ENCODE peak calls at places on chromosomes 3 and 15, in four cellular contexts. T is HepG2, X is GM23338, J is K562. Y is an unnamed sample. For H4K20me1, the result is how much of the 10 kb centered on the place peaks cover.

GRCh38 chr3:184761120-184761841 is 49.4 kb upstream of the MAGEF1 start:
- DNase-seq in T (no peak), X (no peak), J (no peak), Y (no peak)

GRCh38 chr3:39497753-39498152 is 30.3 kb downstream of the MOBP start:
- DNase-seq in X (no peak), T (no peak), J (no peak), Y (no peak)

GRCh38 chr3:162517110-162517509 is 1020.5 kb downstream of the OTOL1 start:
- DNase-seq in J (no peak), X (no peak), T (no peak), Y (no peak)

GRCh38 chr15:39741258-39741657 is 41.4 kb downstream of the FSIP1 start:
- DNase-seq in J (no peak), X (no peak), T (no peak), Y (no peak)

GRCh38 chr15:79431636-79432344 is at the start of gene MINAR1:
- DNase-seq in X (peak), T (peak), J (no peak), Y (no peak)

GRCh38 chr15:100111103-100112060 is 230.4 kb downstream of the ADAMTS17 start:
- DNase-seq in J (peak), T (peak), X (no peak), Y (no peak)

GRCh38 chr3:159416854-159417253 is 571.8 kb upstream of the IL12A start:
- DNase-seq in J (no peak), T (no peak), X (no peak), Y (no peak)

GRCh38 chr15:98648654-98649537 is 557 bp downstream of the IGF1R start:
- DNase-seq in T (no peak), X (peak), J (peak), Y (no peak)

GRCh38 chr3:93906245-93906644 is 67.5 kb downstream of the PROS1 start:
- DNase-seq in J (no peak), X (no peak), T (no peak), Y (no peak)

GRCh38 chr3:53236112-53236841 is 19.5 kb downstream of the TKT start:
- DNase-seq in J (peak), X (no peak), T (peak), Y (no peak)

GRCh38 chr3:126399756-126400155 is 5.0 kb downstream of the CFAP100 start:
- DNase-seq in J (no peak), X (no peak), T (no peak), Y (no peak)

GRCh38 chr3:46970391-46971091 is 6.0 kb downstream of the CCDC12 start:
- DNase-seq in J (peak), T (peak), X (no peak), Y (no peak)

GRCh38 chr3:168865022-168865551 is 769.4 kb upstream of the GOLIM4 start:
- DNase-seq in J (peak), X (peak), T (no peak), Y (no peak)

GRCh38 chr3:100650651-100651611 is 41.5 kb downstream of the ADGRG7 start:
- DNase-seq in J (peak), T (no peak), X (no peak), Y (peak)

GRCh38 chr3:37511357-37511970 is 337.1 kb upstream of the LRRFIP2 start:
- DNase-seq in T (no peak), X (no peak), J (no peak), Y (no peak)

GRCh38 chr3:123396171-123397049 is 52.5 kb downstream of the ADCY5 start:
- DNase-seq in J (no peak), X (no peak), T (no peak), Y (no peak)
- TF ChIP-seq JUNB in J (no peak), X (no peak), T (no peak), Y (no peak)

GRCh38 chr3:83023050-83023449 is 1261.6 kb upstream of the GBE1 start:
- DNase-seq in J (no peak), X (no peak), T (no peak), Y (no peak)
- H4K20me1 ChIP-seq in J (under half), X (under half), T (under half), Y (under half)

GRCh38 chr3:178930116-178930515 is 141.5 kb downstream of the ZMAT3 start:
- DNase-seq in J (no peak), T (no peak), X (no peak), Y (no peak)
- TF ChIP-seq JUNB in J (no peak), T (no peak), X (no peak), Y (no peak)

DNA sequence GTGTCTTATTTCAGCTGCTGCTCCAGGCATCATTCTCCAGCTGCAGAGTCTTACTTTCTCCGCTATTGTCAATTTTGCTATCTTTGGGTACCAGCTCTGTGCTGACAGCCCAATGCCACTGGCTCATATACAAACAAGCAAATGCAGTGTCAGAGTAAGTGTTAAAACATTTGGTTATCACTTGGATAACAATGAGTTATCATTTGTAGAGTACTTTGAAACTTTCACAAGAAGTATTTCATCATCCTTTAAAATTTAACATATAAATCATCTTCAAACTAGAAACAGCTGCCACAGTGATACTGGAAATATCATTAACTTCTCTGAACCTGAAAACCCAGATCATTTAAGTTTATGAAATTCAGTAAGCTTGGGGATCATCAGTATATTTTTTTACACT is 13.8 kb downstream of the TSPAN3 start:
- DNase-seq in T (no peak), J (no peak), X (no peak), Y (no peak)
- H4K20me1 ChIP-seq in T (under half), J (under half), X (under half), Y (under half)

GRCh38 chr3:8903191-8903590 is 60.1 kb downstream of the RAD18 start:
- DNase-seq in J (no peak), T (no peak), X (no peak), Y (no peak)
- TF ChIP-seq JUNB in J (no peak), T (no peak), X (no peak), Y (no peak)

Y was measured in GM12878.